ENCODE peak calls at places on chromosome 9, in eight cellular contexts. R, B, G, T, C, L, P and K are unnamed samples. For H3K9me3 and H3K36me3, the result is how much of the 10 kb centered on the place peaks cover.

GRCh38 chr9:97412628-97413382 is 909 bp downstream of the TDRD7 start:
- DNase-seq in P (no peak), C (no peak), G (peak), B (no peak), L (no peak), R (peak), T (no peak), K (no peak)

GRCh38 chr9:105833271-105833975 is 139.1 kb downstream of the TMEM38B start:
- DNase-seq in P (no peak), R (no peak), T (no peak), G (no peak), C (no peak), B (no peak), L (no peak), K (no peak)

GRCh38 chr9:9719373-9720112 is 893.3 kb downstream of the PTPRD start:
- DNase-seq in G (no peak), T (no peak), B (no peak), R (no peak), C (peak), P (no peak), L (no peak), K (no peak)

GRCh38 chr9:135201711-135202110 is 114.2 kb downstream of the OLFM1 start:
- DNase-seq in P (no peak), R (no peak), C (no peak), T (no peak), L (no peak), B (no peak), G (no peak), K (no peak)

GRCh38 chr9:128905964-128906363 is 14.8 kb upstream of the PHYHD1 start:
- DNase-seq in C (no peak), G (peak), T (no peak), B (no peak), L (no peak), R (no peak), P (no peak), K (no peak)

GRCh38 chr9:107176701-107177100 is 106.4 kb upstream of the RAD23B start:
- DNase-seq in R (peak), T (no peak), P (peak), L (no peak), C (no peak), B (no peak), G (no peak), K (no peak)

GRCh38 chr9:128713941-128714573 is 9.9 kb downstream of the ZDHHC12 start:
- DNase-seq in T (no peak), R (no peak), G (peak), L (no peak), B (no peak), C (peak), P (peak), K (peak)

GRCh38 chr9:69204869-69205268 is 30.8 kb downstream of the TJP2 start:
- DNase-seq in P (peak), B (peak), L (peak), T (peak), R (peak), G (no peak), C (peak), K (no peak)

DNA sequence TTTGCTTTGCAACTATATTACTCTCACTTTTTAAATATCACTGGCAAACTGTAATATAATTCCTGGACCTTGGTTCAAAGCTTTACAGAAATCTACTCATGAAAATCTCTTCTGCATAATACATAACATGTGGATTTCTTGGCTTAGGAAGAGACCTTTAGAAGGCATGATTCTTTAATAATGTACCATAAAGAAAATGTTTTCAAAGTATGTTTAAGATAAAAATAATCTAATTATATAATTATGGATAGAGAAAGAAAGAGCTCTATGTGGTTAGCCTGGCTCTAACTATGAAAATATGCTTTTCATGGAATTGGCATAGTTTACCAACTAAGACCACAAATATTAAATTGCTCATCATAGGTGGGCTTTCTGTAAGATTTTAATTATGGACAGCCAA is 817.8 kb downstream of the TLE1 start:
- DNase-seq in T (no peak), G (no peak), R (no peak), P (no peak), L (no peak), B (no peak), C (no peak), K (no peak)
- H3K9me3 ChIP-seq in T (under half), G (under half), R (under half), P (under half), L (under half), B (under half), C (under half), K (under half)

GRCh38 chr9:89801723-89802680 is 197.2 kb downstream of the GADD45G start:
- DNase-seq in P (no peak), L (peak), T (no peak), B (no peak), G (no peak), R (no peak), C (no peak), K (peak)
- H3K36me3 ChIP-seq in P (under half), L (under half), T (under half), B (under half), G (under half), R (under half), C (under half), K (under half)

GRCh38 chr9:40914772-40915659 is 213.5 kb downstream of the FOXD4L6 start:
- DNase-seq in G (no peak), L (no peak), R (no peak), T (no peak), P (no peak), C (no peak), B (no peak), K (no peak)

GRCh38 chr9:40913928-40914673 is 214.4 kb downstream of the FOXD4L6 start:
- DNase-seq in T (no peak), G (no peak), B (no peak), L (no peak), P (no peak), R (no peak), C (no peak), K (no peak)

GRCh38 chr9:40913096-40913719 is 215.3 kb downstream of the FOXD4L6 start:
- DNase-seq in P (no peak), L (no peak), B (no peak), T (no peak), R (no peak), C (no peak), G (no peak), K (no peak)

GRCh38 chr9:40909821-40910220 is 218.7 kb downstream of the FOXD4L6 start:
- DNase-seq in C (no peak), L (no peak), R (no peak), B (no peak), T (no peak), P (no peak), G (no peak), K (no peak)

DNA sequence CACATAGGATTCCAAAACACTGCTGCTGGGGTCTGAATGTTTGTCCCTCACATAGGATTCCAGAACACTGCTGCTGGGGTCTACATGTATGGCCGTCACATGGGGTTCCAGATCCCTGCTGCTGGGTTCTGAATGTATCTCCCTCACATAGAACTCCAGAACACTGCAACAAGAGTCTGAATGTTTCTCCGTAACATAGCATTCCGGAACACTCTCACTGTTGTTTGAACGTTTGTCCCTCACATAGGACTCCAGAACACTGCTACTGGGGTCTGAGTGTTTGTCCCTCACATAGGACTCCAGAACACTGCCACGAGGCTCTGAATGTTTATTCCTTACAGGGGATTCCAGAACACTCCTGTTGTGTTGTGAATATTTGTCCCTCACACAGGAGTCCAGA is 216.8 kb downstream of the FOXD4L6 start:
- DNase-seq in C (no peak), R (no peak), G (no peak), B (no peak), T (no peak), L (no peak), P (no peak), K (no peak)
- H3K9me3 ChIP-seq in C (half or more), R (half or more), G (under half), B (under half), T (half or more), L (under half), P (half or more), K (half or more)

DNA sequence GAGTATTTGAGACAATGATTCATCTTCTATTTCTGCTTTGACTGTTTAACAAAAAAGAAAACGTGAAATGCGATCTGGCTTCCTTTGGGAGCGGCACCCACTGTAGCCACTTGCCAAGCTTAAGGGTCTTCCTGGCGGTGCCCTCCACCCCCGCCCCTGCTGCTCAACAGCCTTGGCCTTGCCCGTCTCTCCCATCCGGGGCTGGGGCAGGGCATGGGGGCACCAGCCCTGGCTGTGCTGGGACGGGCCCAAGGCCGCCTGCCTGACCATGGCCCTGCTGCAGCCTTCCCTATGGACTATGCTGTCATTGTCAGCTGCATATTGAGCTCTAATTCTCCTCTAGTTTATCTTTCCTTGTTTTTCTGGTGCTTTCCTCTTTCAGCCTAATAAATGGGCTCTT is 115.8 kb upstream of the CACNA1B start:
- DNase-seq in R (no peak), P (no peak), B (no peak), L (no peak), T (no peak), G (peak), C (no peak), K (no peak)
- H3K36me3 ChIP-seq in R (half or more), P (half or more), B (under half), L (under half), T (half or more), G (half or more), C (under half), K (half or more)

GRCh38 chr9:122567901-122568300 is 15.0 kb downstream of the OR1N2 start:
- DNase-seq in C (no peak), G (no peak), L (no peak), P (no peak), B (no peak), R (no peak), T (no peak), K (no peak)
- H3K9me3 ChIP-seq in C (under half), G (under half), L (under half), P (under half), B (under half), R (under half), T (under half), K (under half)

GRCh38 chr9:37921546-37922300 is 17.8 kb upstream of the SLC25A51 start:
- DNase-seq in P (no peak), G (peak), R (no peak), L (no peak), T (no peak), B (no peak), C (no peak), K (no peak)
- H3K36me3 ChIP-seq in P (under half), G (under half), R (half or more), L (under half), T (under half), B (under half), C (under half), K (under half)